ENCODE peak calls at places on chromosomes 16 and 17, in four cellular contexts. Z is lower leg skin, C is keratinocyte, R is posterior vena cava. Y is an unnamed sample.
A peak's percentile ranks its signal among the peaks of the same experiment; 100 is the strongest.

GRCh38 chr16:75445298-75445697 is 12.0 kb upstream of the CFDP1 start:
- DNase-seq in Z (peak; percentile 39), C (no peak), R (no peak), Y (no peak)

GRCh38 chr17:42106009-42106408 is 6.5 kb downstream of the DHX58 start:
- DNase-seq in Z (no peak), C (no peak), R (no peak), Y (no peak)

GRCh38 chr17:76124582-76125390 is 16.3 kb downstream of the FOXJ1 start:
- DNase-seq in Z (no peak), C (no peak), R (no peak), Y (peak; percentile 43)

GRCh38 chr17:73027130-73027741 is 65.3 kb downstream of the SLC39A11 start:
- DNase-seq in Z (no peak), C (no peak), R (peak; percentile 56), Y (no peak)

GRCh38 chr17:75456417-75457046 is at the start of gene TMEM94:
- DNase-seq in Z (peak; percentile 99), C (peak; percentile 35), R (peak; percentile 97), Y (peak; percentile 100)

GRCh38 chr16:2046889-2047329 is 725 bp downstream of the NTHL1 start:
- DNase-seq in Z (no peak), C (no peak), R (no peak), Y (no peak)

GRCh38 chr17:64377769-64378282 is 12.8 kb downstream of the PECAM1 start:
- DNase-seq in Z (no peak), C (no peak), R (peak; percentile 49), Y (no peak)

GRCh38 chr17:80183581-80184422 is 14.0 kb downstream of the CARD14 start:
- DNase-seq in Z (no peak), C (no peak), R (no peak), Y (no peak)

GRCh38 chr16:8720080-8720966 is 45.9 kb downstream of the ABAT start:
- DNase-seq in Z (no peak), C (no peak), R (no peak), Y (peak; percentile 1)

GRCh38 chr16:48720266-48720665 is 110.3 kb upstream of the N4BP1 start:
- DNase-seq in Z (no peak), C (no peak), R (no peak), Y (no peak)

GRCh38 chr17:18968945-18969887 is 17.3 kb downstream of the SLC5A10 start:
- DNase-seq in Z (no peak), C (no peak), R (no peak), Y (no peak)

GRCh38 chr17:68600881-68601564 is at the start of gene FAM20A:
- DNase-seq in Z (peak; percentile 87), C (no peak), R (peak; percentile 88), Y (no peak)

GRCh38 chr16:89506791-89507191 is 1.4 kb upstream of the SPG7 start:
- DNase-seq in Z (no peak), C (no peak), R (no peak), Y (peak; percentile 18)

GRCh38 chr16:50235581-50235980 is 30.8 kb upstream of the ADCY7 start:
- DNase-seq in Z (no peak), C (no peak), R (no peak), Y (no peak)

Y was measured in OCI-LY7.